ENCODE peak calls at places on chromosomes 4 and X, in six cellular contexts. Q is progenitor cell of endocrine pancreas, W is coronary artery, H is lower leg skin, O is GM10248, T is left ventricle myocardium inferior. J is an unnamed sample.

GRCh38 chr4:65954416-65954815 is 284.1 kb upstream of the EPHA5 start:
- DNase-seq in Q (no peak), W (no peak), H (no peak), O (no peak), T (no peak), J (no peak)

GRCh38 chr4:26141916-26142638 is 178.7 kb upstream of the RBPJ start:
- DNase-seq in Q (no peak), W (no peak), H (peak; percentile 50), O (no peak), T (peak; percentile 38), J (no peak)

GRCh38 chr4:28267166-28267565 is 1406.5 kb downstream of the STIM2 start:
- DNase-seq in Q (no peak), W (no peak), H (no peak), O (no peak), T (no peak), J (no peak)

GRCh38 chr4:186606593-186606992 is 51.2 kb upstream of the MTNR1A start:
- DNase-seq in Q (no peak), W (no peak), H (no peak), O (no peak), T (no peak), J (no peak)

GRCh38 chrX:13007519-13008188 is 32.7 kb downstream of the TMSB4X start:
- DNase-seq in Q (no peak), W (no peak), H (no peak), O (no peak), T (no peak), J (no peak)

GRCh38 chr4:180377741-180378140 is 1865.5 kb upstream of the TENM3 start:
- DNase-seq in Q (no peak), W (no peak), H (no peak), O (no peak), T (no peak), J (no peak)

GRCh38 chr4:112817933-112818921 is 181.3 kb downstream of the LARP7 start:
- DNase-seq in Q (no peak), W (peak; percentile 82), H (peak; percentile 78), O (peak; percentile 82), T (peak; percentile 34), J (peak; percentile 30)

GRCh38 chrX:83759872-83760271 is 101.1 kb upstream of the CYLC1 start:
- DNase-seq in Q (no peak), W (no peak), H (no peak), O (peak; percentile 2), T (no peak), J (no peak)

GRCh38 chrX:129769467-129770154 is 10.1 kb upstream of the SASH3 start:
- DNase-seq in Q (no peak), W (no peak), H (no peak), O (peak; percentile 63), T (no peak), J (no peak)

GRCh38 chr4:41203169-41203568 is 11.2 kb downstream of the APBB2 start:
- DNase-seq in Q (no peak), W (no peak), H (no peak), O (no peak), T (no peak), J (no peak)

GRCh38 chr4:15378055-15378454 is 49.8 kb upstream of the C1QTNF7 start:
- DNase-seq in Q (no peak), W (no peak), H (no peak), O (no peak), T (no peak), J (no peak)

GRCh38 chr4:2940267-2941137 is 22.7 kb downstream of the NOP14 start:
- DNase-seq in Q (peak; percentile 8), W (peak; percentile 59), H (no peak), O (no peak), T (no peak), J (no peak)

GRCh38 chrX:46837543-46838481 is 969 bp downstream of the RP2 start:
- DNase-seq in Q (no peak), W (no peak), H (no peak), O (peak; percentile 20), T (no peak), J (no peak)

GRCh38 chrX:135086197-135086854 is 34.0 kb downstream of the ETDB start:
- DNase-seq in Q (no peak), W (no peak), H (peak; percentile 22), O (peak; percentile 38), T (no peak), J (no peak)

GRCh38 chr4:156294577-156294976 is 340.9 kb upstream of the CTSO start:
- DNase-seq in Q (no peak), W (no peak), H (no peak), O (no peak), T (no peak), J (no peak)

GRCh38 chrX:24148118-24148517 is 1.4 kb upstream of the ZFX start:
- DNase-seq in Q (no peak), W (no peak), H (no peak), O (no peak), T (no peak), J (no peak)

GRCh38 chr4:24770111-24770584 is 25.2 kb upstream of the SOD3 start:
- DNase-seq in Q (no peak), W (no peak), H (no peak), O (peak; percentile 32), T (no peak), J (no peak)

GRCh38 chr4:143482753-143483362 is 30.6 kb upstream of the SMARCA5 start:
- DNase-seq in Q (no peak), W (no peak), H (no peak), O (peak; percentile 31), T (no peak), J (no peak)

GRCh38 chr4:159481936-159482335 is 379.1 kb downstream of the RAPGEF2 start:
- DNase-seq in Q (no peak), W (no peak), H (no peak), O (no peak), T (no peak), J (no peak)

GRCh38 chrX:78104447-78105176 is 564 bp downstream of the PGK1 start:
- DNase-seq in Q (no peak), W (peak; percentile 80), H (peak; percentile 42), O (peak; percentile 18), T (peak; percentile 29), J (no peak)

GRCh38 chr4:78267790-78268189 is 210.7 kb downstream of the FRAS1 start:
- DNase-seq in Q (no peak), W (no peak), H (no peak), O (no peak), T (no peak), J (no peak)

GRCh38 chrX:51144828-51145442 is 187.7 kb upstream of the NUDT10 start:
- DNase-seq in Q (peak; percentile 21), W (no peak), H (no peak), O (peak; percentile 21), T (no peak), J (no peak)

GRCh38 chrX:136899206-136899605 is 18.7 kb upstream of the RBMX start:
- DNase-seq in Q (no peak), W (no peak), H (no peak), O (no peak), T (no peak), J (no peak)

GRCh38 chrX:18098704-18099103 is 122.0 kb downstream of the BEND2 start:
- DNase-seq in Q (no peak), W (no peak), H (no peak), O (no peak), T (peak; percentile 28), J (no peak)

GRCh38 chr4:73142995-73143547 is 73.6 kb upstream of the COX18 start:
- DNase-seq in Q (no peak), W (no peak), H (no peak), O (no peak), T (no peak), J (no peak)
- TF ChIP-seq CTCF in Q (peak; percentile 42), W (no peak), H (no peak), O (no peak), T (no peak), J (no peak)

DNA sequence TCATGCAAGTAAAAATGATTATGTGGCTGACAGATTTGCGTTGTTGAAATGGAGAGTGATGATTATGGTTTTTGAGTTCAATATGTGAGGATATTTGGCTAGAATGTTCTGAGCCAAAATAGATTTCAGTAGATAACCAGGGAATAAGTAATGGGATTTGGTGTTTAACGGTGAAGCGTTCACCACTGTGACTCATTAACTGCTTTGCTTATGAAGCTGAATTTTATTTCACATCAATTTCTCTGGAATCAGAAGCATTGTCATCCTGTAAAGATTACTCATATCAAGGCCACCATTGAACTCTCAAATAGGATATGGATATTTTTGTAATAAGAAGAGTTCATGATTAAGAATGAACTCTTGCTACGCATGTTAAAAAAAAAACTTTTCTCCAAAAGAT is 11.7 kb downstream of the AFP start:
- DNase-seq in Q (no peak), W (no peak), H (no peak), O (no peak), T (no peak), J (no peak)
- TF ChIP-seq CTCF in Q (no peak), W (no peak), H (no peak), O (no peak), T (no peak), J (no peak)

GRCh38 chrX:38332505-38332904 is 5.2 kb upstream of the RPGR start:
- DNase-seq in Q (no peak), W (no peak), H (no peak), O (no peak), T (no peak), J (no peak)

GRCh38 chrX:38327007-38327774 is at the start of gene RPGR:
- DNase-seq in Q (peak; percentile 80), W (peak; percentile 94), H (peak; percentile 89), O (peak; percentile 90), T (peak; percentile 92), J (peak; percentile 83)

GRCh38 chrX:38326086-38326485 is 1.2 kb downstream of the RPGR start:
- DNase-seq in Q (no peak), W (no peak), H (no peak), O (no peak), T (no peak), J (no peak)

DNA sequence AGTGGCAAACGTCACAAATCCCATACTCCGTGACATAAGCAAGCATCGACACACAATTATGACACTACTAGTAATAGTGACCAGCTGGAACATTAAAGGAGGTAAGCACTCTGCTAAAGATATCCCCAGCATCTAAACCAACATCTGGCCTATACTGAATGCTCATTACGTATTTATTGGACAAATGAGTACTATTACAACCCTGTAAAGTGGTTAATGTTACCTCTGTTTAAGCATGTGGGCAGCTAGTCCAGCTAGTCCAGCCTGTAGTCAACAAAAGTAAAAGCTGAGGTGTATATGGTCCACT is 419 bp upstream of the RPGR start:
- DNase-seq in Q (no peak), W (no peak), H (no peak), O (no peak), T (no peak), J (no peak)
- TF ChIP-seq CTCF in Q (no peak), W (peak; percentile 33), H (no peak), O (no peak), T (peak; percentile 1), J (no peak)

GRCh38 chr4:38040619-38041018 is 80.4 kb downstream of the PTTG2 start:
- DNase-seq in Q (no peak), W (no peak), H (no peak), O (no peak), T (no peak), J (no peak)
- TF ChIP-seq CTCF in Q (no peak), W (no peak), H (no peak), O (no peak), T (no peak), J (no peak)

GRCh38 chr4:52173470-52174055 is 122.5 kb downstream of the SPATA18 start:
- DNase-seq in Q (no peak), W (no peak), H (peak; percentile 43), O (no peak), T (peak; percentile 64), J (no peak)

DNA sequence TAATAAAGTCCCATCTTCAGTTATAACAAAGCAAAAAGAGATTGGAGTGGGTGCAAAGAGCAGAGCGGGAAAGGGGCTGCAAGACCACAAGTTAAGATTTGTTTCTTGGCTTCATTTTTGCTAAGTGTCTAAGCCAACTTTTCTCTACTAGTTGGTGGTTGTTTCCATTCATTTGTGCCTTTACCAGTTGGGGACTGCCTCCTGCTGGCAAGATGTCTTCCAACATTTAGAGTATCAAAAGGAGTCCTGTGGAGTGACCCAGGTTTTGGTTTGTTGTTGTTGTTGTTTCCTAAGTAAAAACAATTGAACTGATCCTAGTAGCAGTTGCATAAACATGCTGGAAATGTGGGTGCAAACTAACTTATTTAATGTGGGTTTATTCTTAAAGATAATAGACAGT is 121.1 kb downstream of the SPATA18 start:
- DNase-seq in Q (no peak), W (no peak), H (no peak), O (no peak), T (no peak), J (no peak)
- TF ChIP-seq CTCF in Q (peak; percentile 24), W (no peak), H (no peak), O (no peak), T (no peak), J (no peak)